ENCODE peak calls at places on chromosomes 7 and 10, in four cellular contexts. A, R, M and C are unnamed samples.

GRCh38 chr10:92757066-92757716 is 67.4 kb downstream of the HHEX start:
- DNase-seq in R (peak), M (peak), A (peak), C (peak)

GRCh38 chr10:72953687-72954086 is 919 bp downstream of the PLA2G12B start:
- DNase-seq in M (peak), A (no peak), R (no peak), C (no peak)

GRCh38 chr10:86345296-86346168 is 21.1 kb downstream of the GRID1 start:
- DNase-seq in A (peak), R (no peak), M (no peak), C (no peak)

GRCh38 chr10:98404571-98405396 is 10.2 kb downstream of the PYROXD2 start:
- DNase-seq in R (no peak), M (no peak), A (peak), C (no peak)

GRCh38 chr10:124653811-124654651 is 90.1 kb downstream of the FAM53B start:
- DNase-seq in R (no peak), A (no peak), M (no peak), C (no peak)

GRCh38 chr10:44971935-44972792 is 6.4 kb downstream of the DEPP1 start:
- DNase-seq in A (no peak), R (no peak), M (no peak), C (no peak)

GRCh38 chr7:21542891-21543527 is at the start of gene DNAH11:
- DNase-seq in A (peak), R (peak), M (no peak), C (no peak)

GRCh38 chr7:107564553-107565298 is 955 bp downstream of the DUS4L start:
- DNase-seq in A (peak), M (no peak), R (no peak), C (no peak)

GRCh38 chr7:113113912-113114311 is 4.4 kb downstream of the SMIM30 start:
- DNase-seq in M (peak), A (peak), R (no peak), C (peak)

GRCh38 chr7:7475601-7476000 is 60.1 kb downstream of the COL28A1 start:
- DNase-seq in A (no peak), M (no peak), R (no peak), C (no peak)

GRCh38 chr7:120337308-120337907 is 64.4 kb downstream of the KCND2 start:
- DNase-seq in R (peak), A (peak), M (peak), C (peak)

GRCh38 chr7:149725426-149725821 is 48.0 kb downstream of the ZNF467 start:
- DNase-seq in M (no peak), A (no peak), R (no peak), C (no peak)

GRCh38 chr7:36129048-36129534 is 24.0 kb upstream of the EEPD1 start:
- DNase-seq in R (no peak), A (peak), M (peak), C (no peak)

GRCh38 chr7:2006231-2006771 is 226.4 kb downstream of the MAD1L1 start:
- DNase-seq in M (no peak), R (no peak), A (no peak), C (no peak)

GRCh38 chr10:16612148-16612742 is 90.6 kb upstream of the C1QL3 start:
- DNase-seq in M (peak), A (peak), R (peak), C (peak)

GRCh38 chr7:139548302-139549028 is 25.0 kb downstream of the CLEC2L start:
- DNase-seq in M (no peak), R (no peak), A (no peak), C (no peak)

GRCh38 chr7:157674715-157675426 is 338.1 kb downstream of the DNAJB6 start:
- DNase-seq in M (no peak), A (no peak), R (no peak), C (no peak)

GRCh38 chr10:26238378-26238777 is 21.8 kb downstream of the GAD2 start:
- DNase-seq in A (no peak), R (no peak), M (no peak), C (no peak)

GRCh38 chr7:128893251-128894100 is 17.0 kb downstream of the KCP start:
- DNase-seq in R (no peak), A (no peak), M (no peak), C (no peak)

GRCh38 chr7:66668677-66669076 is 40.0 kb downstream of the KCTD7 start:
- DNase-seq in M (no peak), R (no peak), A (peak), C (no peak)

GRCh38 chr7:131431289-131431688 is 103.6 kb downstream of the MKLN1 start:
- DNase-seq in A (peak), M (no peak), R (no peak), C (no peak)

GRCh38 chr10:129689681-129690080 is 222.6 kb downstream of the MGMT start:
- DNase-seq in A (no peak), R (no peak), M (no peak), C (no peak)

GRCh38 chr10:77251297-77252013 is 386.2 kb downstream of the KCNMA1 start:
- DNase-seq in M (peak), A (peak), R (peak), C (peak)
- TF ChIP-seq MAX in M (no peak), A (no peak), R (no peak), C (no peak)

DNA sequence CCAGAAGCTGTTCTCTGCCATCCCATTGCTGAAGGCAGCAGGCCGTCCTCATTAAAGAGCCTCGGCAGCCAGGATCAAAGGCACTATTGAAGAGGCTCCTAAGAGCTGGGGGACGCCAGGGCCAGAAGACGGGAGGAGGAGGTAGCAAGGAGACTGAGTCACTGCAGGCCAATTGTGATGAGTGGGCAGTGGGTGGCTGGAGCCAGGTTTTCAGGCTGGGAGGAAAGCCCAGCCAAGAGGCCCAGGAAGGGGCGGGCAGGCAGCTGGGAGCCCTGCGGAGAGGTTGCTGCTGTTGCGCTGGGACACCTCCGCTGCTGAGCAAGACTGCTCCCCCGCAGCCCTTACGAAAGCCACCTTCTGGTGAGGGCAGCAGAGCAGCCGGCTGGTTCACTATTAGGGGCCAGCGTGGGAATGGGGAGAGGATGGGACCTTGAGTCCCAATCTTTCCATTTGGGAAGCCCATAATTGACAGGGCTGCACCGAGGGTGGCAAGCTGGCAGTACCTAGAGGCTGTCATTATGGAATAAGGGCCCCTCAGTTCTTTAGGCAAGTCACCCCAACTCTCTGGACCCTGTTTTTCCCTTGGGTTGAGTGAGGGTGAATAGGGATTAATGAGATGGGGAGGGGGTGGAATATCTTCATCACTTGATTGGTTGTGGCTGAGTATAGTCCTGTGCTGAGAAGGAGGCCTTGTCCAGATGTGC is 48.4 kb downstream of the UNC5B start:
- DNase-seq in R (no peak), M (no peak), A (no peak), C (peak)
- TF ChIP-seq MYC in R (no peak), M (no peak), A (no peak), C (peak)

DNA sequence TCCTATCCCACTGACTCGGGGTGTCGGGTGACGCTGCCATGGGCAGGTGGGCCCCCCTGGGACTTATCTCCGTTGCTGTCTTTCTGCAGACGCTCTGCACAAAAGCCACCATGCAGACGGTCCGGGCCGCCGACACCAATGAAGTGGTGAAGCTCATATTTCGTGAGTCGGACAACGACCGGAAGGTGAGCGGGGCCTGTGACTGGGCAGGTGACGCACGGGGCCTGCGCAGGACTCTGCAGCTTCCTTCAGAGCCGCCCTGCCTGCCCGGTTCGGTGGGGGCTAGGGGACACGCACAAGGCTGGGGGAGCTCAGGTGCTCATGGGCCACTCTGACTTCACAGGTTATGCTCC is 36.5 kb downstream of the NKX6-2 start:
- DNase-seq in R (no peak), M (no peak), A (no peak), C (no peak)
- TF ChIP-seq MAX in R (no peak), M (no peak), A (no peak), C (no peak)

DNA sequence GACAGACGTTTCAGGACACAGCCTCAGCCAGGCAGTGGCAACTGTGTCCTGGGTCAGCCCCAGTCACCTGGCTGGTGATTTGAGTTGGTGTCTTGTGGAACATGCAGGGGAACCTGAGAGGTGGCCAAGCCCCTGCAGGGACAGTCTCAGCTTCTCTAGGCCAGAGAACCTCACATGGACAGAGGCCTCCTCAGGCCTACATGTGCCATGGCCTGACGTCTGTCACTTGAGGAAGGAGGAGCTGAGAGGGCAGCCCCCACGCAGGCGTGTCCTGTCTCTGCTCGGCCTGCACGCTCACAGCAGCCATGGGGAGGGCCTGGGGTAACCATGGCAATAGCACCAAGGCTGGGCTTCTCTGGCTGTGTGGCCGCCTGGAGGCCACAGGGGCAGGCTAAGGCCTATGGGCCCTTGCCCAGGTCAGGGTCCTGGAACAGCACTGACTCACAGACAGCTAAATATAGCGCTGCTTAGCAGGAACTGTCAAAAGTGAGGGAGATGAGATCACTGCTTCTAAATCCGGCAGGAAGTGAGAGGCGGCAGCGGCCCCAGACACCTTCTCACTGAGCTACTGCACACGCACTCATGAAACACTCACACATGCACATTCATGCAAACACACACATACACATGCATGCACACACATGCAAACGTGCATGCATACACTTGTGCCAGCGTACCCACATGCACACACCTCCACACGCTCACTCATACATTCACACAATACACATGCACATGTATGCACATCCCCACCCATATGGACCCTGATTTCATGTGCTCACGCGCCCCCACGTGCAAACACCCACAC is 57.0 kb downstream of the YKT6 start:
- DNase-seq in M (peak), A (peak), R (peak), C (peak)
- TF ChIP-seq MYC in M (no peak), A (no peak), R (no peak), C (peak)

GRCh38 chr10:47051741-47052238 is 140.6 kb downstream of the PTPN20 start:
- DNase-seq in M (no peak), R (no peak), A (no peak), C (no peak)

GRCh38 chr10:47050618-47051455 is 139.6 kb downstream of the PTPN20 start:
- DNase-seq in A (no peak), R (no peak), M (no peak), C (no peak)

GRCh38 chr10:47054936-47055335 is 143.7 kb downstream of the PTPN20 start:
- DNase-seq in R (no peak), A (no peak), M (no peak), C (no peak)

GRCh38 chr10:47055386-47056382 is 144.5 kb downstream of the PTPN20 start:
- DNase-seq in R (no peak), M (no peak), A (no peak), C (no peak)

DNA sequence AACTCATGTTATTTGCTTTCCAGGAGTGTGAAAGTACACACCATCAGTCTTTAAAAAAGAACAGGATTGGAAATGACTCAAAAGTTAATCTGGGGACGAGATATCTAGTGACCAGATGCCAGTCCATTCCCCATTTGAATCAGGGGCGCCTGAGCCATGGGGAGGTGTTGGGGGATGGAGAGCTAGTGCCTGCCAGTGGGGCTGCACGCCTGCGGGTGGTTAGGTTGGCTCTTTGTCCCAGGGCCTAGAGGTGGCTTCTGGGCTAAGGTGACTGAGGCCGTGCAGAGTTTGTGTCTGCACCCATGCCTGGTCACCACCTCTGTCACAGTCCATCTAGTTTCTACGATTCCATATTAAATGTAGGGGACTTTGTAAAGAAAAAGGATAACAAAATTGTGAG is 142.2 kb downstream of the PTPN20 start:
- DNase-seq in R (no peak), A (no peak), M (no peak), C (no peak)
- TF ChIP-seq MAX in R (no peak), A (no peak), M (no peak), C (no peak)